ENCODE peak calls at places on chromosomes 4 and X, in seven cellular contexts. Y, P, O, R, T, J and L are unnamed samples.

GRCh38 chrX:38192007-38192625 is 28.6 kb downstream of the SRPX start:
- DNase-seq in P (peak), T (no peak), J (no peak), O (no peak), Y (peak), R (no peak), L (no peak)

GRCh38 chrX:114717921-114718320 is 134.0 kb downstream of the HTR2C start:
- DNase-seq in J (no peak), T (no peak), Y (peak), O (peak), R (no peak), P (peak), L (no peak)

GRCh38 chr4:519203-519651 is 20.2 kb downstream of the PIGG start:
- DNase-seq in O (no peak), T (peak), P (no peak), R (no peak), Y (no peak), J (peak), L (no peak)

GRCh38 chr4:3483471-3483921 is 20.4 kb downstream of the DOK7 start:
- DNase-seq in P (no peak), R (peak), Y (no peak), O (no peak), J (no peak), T (no peak), L (peak)

GRCh38 chrX:71128166-71128833 is 9.9 kb downstream of the MED12 start:
- DNase-seq in R (no peak), J (no peak), O (no peak), Y (no peak), P (peak), T (no peak), L (no peak)

GRCh38 chr4:114132830-114133229 is 153.4 kb upstream of the ARSJ start:
- DNase-seq in J (no peak), O (no peak), T (no peak), R (no peak), Y (peak), P (peak), L (no peak)

GRCh38 chrX:40154229-40154852 is 56.6 kb upstream of the BCOR start:
- DNase-seq in P (peak), O (peak), R (peak), J (no peak), Y (peak), T (no peak), L (peak)

GRCh38 chrX:10754445-10754844 is 134.1 kb upstream of the MID1 start:
- DNase-seq in P (no peak), R (no peak), T (no peak), O (no peak), J (no peak), Y (no peak), L (no peak)

GRCh38 chrX:5971300-5971699 is 257.4 kb downstream of the NLGN4X start:
- DNase-seq in R (no peak), J (no peak), Y (no peak), T (no peak), P (no peak), O (no peak), L (no peak)

GRCh38 chrX:123731987-123732678 is 719 bp downstream of the THOC2 start:
- DNase-seq in Y (no peak), J (peak), T (no peak), R (peak), O (peak), P (peak), L (no peak)

GRCh38 chrX:56233682-56234081 is 1.5 kb downstream of the KLF8 start:
- DNase-seq in P (peak), T (peak), Y (no peak), R (peak), J (no peak), O (peak), L (peak)

GRCh38 chrX:50812995-50813842 is 775 bp downstream of the SHROOM4 start:
- DNase-seq in P (peak), O (peak), Y (no peak), J (peak), T (peak), R (peak), L (peak)

GRCh38 chr4:73614468-73614867 is 5.8 kb downstream of the RASSF6 start:
- DNase-seq in Y (no peak), P (no peak), O (no peak), T (no peak), R (no peak), J (no peak), L (no peak)

GRCh38 chr4:8291701-8292387 is 22.3 kb downstream of the HTRA3 start:
- DNase-seq in T (peak), Y (no peak), R (peak), J (peak), O (no peak), P (no peak), L (no peak)

GRCh38 chrX:5113128-5113527 is 1115.5 kb downstream of the NLGN4X start:
- DNase-seq in R (no peak), T (no peak), O (peak), Y (peak), P (peak), J (no peak), L (no peak)

GRCh38 chr4:156193116-156193515 is 239.4 kb upstream of the CTSO start:
- DNase-seq in Y (no peak), O (no peak), R (no peak), J (no peak), P (peak), T (no peak), L (no peak)

GRCh38 chrX:138756234-138756633 is 44.7 kb upstream of the FGF13 start:
- DNase-seq in J (no peak), P (peak), Y (no peak), R (peak), T (no peak), O (peak), L (peak)

GRCh38 chr4:8435656-8436121 is 4.8 kb downstream of the ACOX3 start:
- DNase-seq in R (no peak), O (no peak), J (no peak), Y (peak), T (no peak), P (peak), L (no peak)

GRCh38 chr4:8212606-8213005 is 13.5 kb downstream of the SH3TC1 start:
- DNase-seq in R (no peak), P (no peak), Y (no peak), T (no peak), J (no peak), O (no peak), L (no peak)

GRCh38 chrX:118432799-118433198 is 62.8 kb upstream of the DOCK11 start:
- DNase-seq in O (no peak), J (no peak), Y (no peak), P (no peak), R (no peak), T (no peak), L (no peak)

GRCh38 chrX:72569786-72570185 is 2.9 kb downstream of the HDAC8 start:
- DNase-seq in Y (no peak), O (no peak), T (no peak), R (no peak), J (no peak), P (peak), L (no peak)

DNA sequence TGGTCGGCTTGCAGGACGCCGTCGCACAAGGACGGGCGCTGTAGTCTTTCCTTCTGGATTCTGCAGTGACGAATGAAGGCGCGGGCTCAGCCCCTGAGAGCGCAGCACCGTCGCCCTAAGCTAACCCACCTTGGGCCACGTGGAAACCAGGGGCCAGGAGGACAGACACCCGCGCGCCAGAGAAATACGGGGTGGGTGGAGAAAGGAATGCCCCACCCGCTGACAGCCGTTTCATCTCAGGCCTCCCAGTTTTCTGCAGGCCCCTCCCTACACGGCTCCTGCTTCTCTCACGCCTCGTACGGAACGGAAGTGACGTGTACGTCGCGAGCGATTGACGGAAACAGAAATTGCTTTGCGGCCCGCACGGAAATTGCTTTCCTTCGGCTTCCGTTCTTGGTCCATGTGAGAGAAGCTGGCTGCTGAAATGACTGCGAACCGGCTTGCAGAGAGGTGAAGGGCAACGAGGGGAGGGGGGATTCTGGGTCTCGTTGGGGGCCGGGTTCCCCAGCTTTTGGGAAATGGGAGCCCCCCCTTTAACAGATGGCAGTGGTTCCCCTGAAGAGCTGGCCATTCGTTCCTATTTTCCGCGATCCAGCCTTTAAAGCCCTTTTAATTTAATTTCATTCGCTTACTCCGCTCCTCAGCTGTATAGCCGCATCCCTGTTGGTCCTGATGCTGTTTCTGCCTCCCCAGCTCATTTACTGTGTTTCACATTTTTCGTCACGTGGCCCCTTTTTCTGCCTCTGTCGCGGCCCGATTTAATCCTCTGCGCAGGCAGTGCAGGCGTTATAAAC is at the start of gene UTP14A:
- DNase-seq in O (peak), J (peak), T (peak), R (peak), P (peak), Y (peak), L (peak)
- TF ChIP-seq CTCF in O (no peak), J (no peak), T (no peak), R (no peak), P (no peak), Y (no peak), L (no peak)

DNA sequence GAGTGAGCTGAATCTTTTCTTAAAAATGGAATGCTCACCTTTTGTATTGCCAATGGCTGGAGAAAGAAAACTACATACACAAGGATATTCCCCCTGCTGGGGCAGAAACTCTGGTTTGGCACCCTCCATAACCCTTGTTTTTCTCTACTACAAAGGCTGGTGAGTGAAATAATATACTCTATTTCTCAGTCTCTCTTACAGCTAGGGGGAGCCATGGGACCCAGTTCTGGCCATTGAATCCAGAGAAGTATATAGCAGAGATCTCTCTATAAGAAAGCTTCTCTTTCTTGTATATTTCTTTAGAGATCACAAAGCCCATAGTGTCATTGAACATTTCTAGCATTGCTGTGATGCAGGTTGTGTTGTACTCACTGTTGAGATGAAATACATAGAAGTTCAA is 49.8 kb downstream of the SMPX start:
- DNase-seq in R (no peak), P (peak), J (no peak), T (no peak), Y (no peak), O (no peak), L (no peak)
- TF ChIP-seq CTCF in R (no peak), P (peak), J (no peak), T (no peak), Y (peak), O (no peak), L (no peak)

DNA sequence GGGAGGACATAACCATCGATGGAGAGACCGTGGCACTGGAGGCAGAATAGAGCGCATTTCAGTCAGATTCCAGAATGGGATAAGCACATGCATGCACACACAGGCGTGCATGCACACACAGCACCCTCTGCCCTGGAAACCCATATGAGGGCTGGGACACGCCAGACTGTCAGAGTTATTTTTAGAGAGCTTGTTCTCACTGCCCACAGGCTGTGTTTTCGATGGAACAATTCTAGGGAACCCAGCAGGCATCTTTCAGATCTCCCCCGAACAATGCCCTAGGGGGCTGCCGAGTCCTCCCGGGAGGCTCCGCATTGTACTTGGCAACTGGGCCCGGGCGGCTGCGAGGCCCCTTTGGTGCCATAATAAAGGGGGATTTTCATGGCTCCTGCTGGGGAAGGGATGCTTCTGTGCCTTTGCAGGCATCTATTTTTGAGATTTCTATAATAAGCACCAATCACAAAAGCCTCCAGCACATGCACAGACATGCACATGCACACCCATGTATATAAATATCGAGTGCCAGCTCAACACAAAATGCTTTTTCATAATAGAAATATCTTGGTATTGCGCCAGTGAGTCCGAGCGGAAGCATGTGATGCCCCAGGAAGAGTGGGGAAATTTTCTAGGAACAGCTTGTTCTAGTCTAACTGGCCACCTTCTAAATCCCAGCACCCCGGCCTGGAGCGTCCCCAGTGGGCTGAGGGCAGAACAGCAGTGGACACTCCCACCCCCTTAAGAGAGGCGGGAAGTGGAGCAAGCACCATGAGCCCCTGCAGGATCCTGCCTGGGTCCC is 88.6 kb downstream of the PHKA2 start:
- DNase-seq in T (no peak), R (peak), O (peak), P (peak), J (peak), Y (no peak), L (peak)
- TF ChIP-seq CTCF in T (no peak), R (peak), O (no peak), P (peak), J (no peak), Y (no peak), L (peak)

DNA sequence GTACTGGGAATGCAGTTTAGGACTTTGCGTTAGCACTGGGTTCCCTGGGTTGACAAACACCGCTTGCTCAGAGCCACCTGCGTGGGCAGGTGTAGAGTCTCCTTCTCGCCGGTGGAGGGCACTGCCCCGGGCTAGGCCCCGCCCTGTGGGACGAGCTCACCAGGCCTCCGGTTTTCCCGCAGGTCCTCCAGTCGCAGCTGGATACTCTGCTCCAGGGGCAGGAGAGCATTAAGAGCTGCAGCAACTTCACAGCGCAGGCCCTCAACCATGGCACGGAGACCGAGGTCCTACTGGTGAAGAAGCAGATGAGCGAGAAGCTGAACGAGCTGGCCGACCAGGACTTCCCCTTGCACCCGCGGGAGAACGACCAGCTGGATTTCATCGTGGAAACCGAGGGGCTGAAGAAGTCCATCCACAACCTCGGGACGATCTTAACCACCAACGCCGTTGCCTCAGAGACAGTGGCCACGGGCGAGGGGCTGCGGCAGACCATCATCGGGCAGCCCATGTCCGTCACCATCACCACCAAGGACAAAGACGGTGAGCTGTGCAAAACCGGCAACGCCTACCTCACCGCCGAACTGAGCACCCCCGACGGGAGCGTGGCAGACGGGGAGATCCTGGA is 49.2 kb upstream of the MND1 start:
- DNase-seq in T (no peak), R (no peak), J (no peak), P (no peak), O (no peak), Y (no peak), L (peak)
- TF ChIP-seq CTCF in T (no peak), R (no peak), J (no peak), P (no peak), O (no peak), Y (no peak), L (no peak)